ENCODE peak calls at places on chromosome 1, in eight cellular contexts. E is spleen, N is upper lobe of right lung, C is ovary, K is hepatocyte, B is psoas muscle, D is body of pancreas, Y is Peyer's patch. Z is an unnamed sample. For H3K4me1, the result is how much of the 10 kb centered on the place peaks cover.

GRCh38 chr1:178486100-178487069 is 10.4 kb downstream of the CLEC20A start:
- DNase-seq in N (no peak), B (peak), Y (no peak), E (no peak), K (no peak), D (no peak), C (no peak), Z (no peak)

GRCh38 chr1:72034827-72035226 is 247.5 kb downstream of the NEGR1 start:
- DNase-seq in D (no peak), B (no peak), C (no peak), E (no peak), N (no peak), K (no peak), Y (no peak), Z (no peak)

GRCh38 chr1:50047916-50048694 is 24.4 kb upstream of the AGBL4 start:
- DNase-seq in K (no peak), Y (no peak), C (no peak), E (peak), N (peak), D (peak), B (no peak), Z (peak)

GRCh38 chr1:153538315-153538821 is 2.4 kb downstream of the S100A5 start:
- DNase-seq in C (no peak), Y (peak), K (peak), D (peak), N (peak), B (peak), E (peak), Z (peak)

GRCh38 chr1:64894438-64895196 is 71.7 kb downstream of the JAK1 start:
- DNase-seq in K (no peak), Y (no peak), B (no peak), N (no peak), D (no peak), E (no peak), C (no peak), Z (no peak)

GRCh38 chr1:234591131-234591530 is 18.8 kb downstream of the IRF2BP2 start:
- DNase-seq in E (no peak), Y (no peak), D (no peak), N (no peak), K (no peak), B (no peak), C (no peak), Z (no peak)

GRCh38 chr1:27571439-27572018 is 32.4 kb downstream of the AHDC1 start:
- DNase-seq in C (peak), K (no peak), Y (no peak), B (peak), D (peak), N (no peak), E (no peak), Z (no peak)

GRCh38 chr1:171645553-171646336 is 6.7 kb downstream of the MYOC start:
- DNase-seq in Y (no peak), K (peak), B (peak), E (no peak), N (no peak), C (peak), D (peak), Z (peak)

GRCh38 chr1:232726048-232726779 is 79.0 kb upstream of the MAP10 start:
- DNase-seq in C (no peak), B (no peak), D (no peak), K (no peak), Y (no peak), N (no peak), E (no peak), Z (no peak)

GRCh38 chr1:166627583-166627982 is 211.7 kb upstream of the POGK start:
- DNase-seq in K (no peak), D (no peak), Y (no peak), E (no peak), N (no peak), C (no peak), B (no peak), Z (no peak)

GRCh38 chr1:166626711-166627110 is 212.6 kb upstream of the POGK start:
- DNase-seq in K (no peak), C (no peak), E (no peak), D (no peak), B (no peak), N (no peak), Y (no peak), Z (no peak)

GRCh38 chr1:166628259-166628658 is 211.0 kb upstream of the POGK start:
- DNase-seq in K (no peak), E (no peak), B (no peak), N (no peak), C (no peak), Y (no peak), D (no peak), Z (no peak)
- H3K27ac ChIP-seq in K (no peak), E (no peak), B (no peak), N (no peak), C (no peak), Y (no peak), D (no peak), Z (no peak)

DNA sequence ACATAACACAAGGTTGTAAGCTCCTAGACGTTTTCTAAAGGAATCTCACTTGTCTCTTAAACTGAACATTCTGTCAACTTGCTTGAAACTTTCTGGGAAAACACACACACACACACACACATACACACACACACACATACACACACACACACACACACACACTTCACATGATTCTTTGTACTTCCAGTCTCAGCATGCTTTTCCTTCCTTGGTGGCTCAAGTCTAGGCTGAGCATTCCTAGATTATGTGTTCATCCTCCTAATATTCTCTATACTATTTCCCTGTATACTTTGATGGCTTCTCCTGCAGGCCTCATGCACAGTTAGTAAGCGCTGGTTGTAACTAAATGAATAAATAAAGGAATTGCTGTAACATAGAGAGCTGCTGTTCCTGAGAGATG is 372.1 kb downstream of the PTPRC start:
- DNase-seq in C (no peak), N (no peak), B (no peak), Y (no peak), K (no peak), D (no peak), E (no peak), Z (no peak)
- H3K4me1 ChIP-seq in C (under half), N (under half), B (under half), Y (under half), K (under half), D (under half), E (under half), Z (under half)

GRCh38 chr1:100624886-100625430 is 87.0 kb downstream of the GPR88 start:
- DNase-seq in B (no peak), Y (no peak), D (no peak), E (no peak), K (no peak), C (no peak), N (no peak), Z (no peak)

GRCh38 chr1:100622966-100623762 is 85.2 kb downstream of the GPR88 start:
- DNase-seq in C (no peak), Y (no peak), E (no peak), B (no peak), K (no peak), N (no peak), D (no peak), Z (no peak)

GRCh38 chr1:100626397-100626796 is 88.5 kb downstream of the GPR88 start:
- DNase-seq in B (no peak), E (no peak), K (no peak), C (no peak), D (no peak), N (no peak), Y (no peak), Z (no peak)

GRCh38 chr1:100622037-100622436 is 84.1 kb downstream of the GPR88 start:
- DNase-seq in N (no peak), B (no peak), C (peak), E (no peak), K (peak), D (peak), Y (no peak), Z (no peak)

GRCh38 chr1:100622506-100622905 is 84.6 kb downstream of the GPR88 start:
- DNase-seq in K (no peak), Y (no peak), C (no peak), E (no peak), D (no peak), B (no peak), N (no peak), Z (no peak)
- H3K27ac ChIP-seq in K (no peak), Y (no peak), C (no peak), E (peak), D (peak), B (no peak), N (no peak), Z (no peak)

DNA sequence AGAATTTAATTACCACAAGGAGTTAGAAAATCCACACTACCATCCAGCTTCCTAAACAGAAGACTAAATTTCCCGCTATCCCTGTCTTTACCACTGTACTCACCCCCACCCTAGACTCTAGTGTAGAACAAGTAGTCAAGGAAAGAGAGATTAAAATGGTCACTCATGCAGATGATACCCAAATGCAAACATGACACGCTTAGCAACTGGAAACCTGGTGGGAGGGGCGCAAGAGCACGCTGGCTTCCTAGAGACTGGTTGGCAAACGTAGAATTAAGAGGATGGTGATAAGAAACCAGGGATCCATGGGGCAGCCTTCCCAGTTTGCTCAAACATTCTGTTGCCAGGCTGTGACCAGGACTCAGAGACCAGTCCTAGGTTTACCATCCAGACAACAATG is 9.9 kb upstream of the LDLRAD1 start:
- DNase-seq in K (peak), C (no peak), D (peak), B (no peak), N (no peak), Y (no peak), E (no peak), Z (no peak)
- H3K4me1 ChIP-seq in K (under half), C (under half), D (under half), B (under half), N (under half), Y (under half), E (under half), Z (under half)

DNA sequence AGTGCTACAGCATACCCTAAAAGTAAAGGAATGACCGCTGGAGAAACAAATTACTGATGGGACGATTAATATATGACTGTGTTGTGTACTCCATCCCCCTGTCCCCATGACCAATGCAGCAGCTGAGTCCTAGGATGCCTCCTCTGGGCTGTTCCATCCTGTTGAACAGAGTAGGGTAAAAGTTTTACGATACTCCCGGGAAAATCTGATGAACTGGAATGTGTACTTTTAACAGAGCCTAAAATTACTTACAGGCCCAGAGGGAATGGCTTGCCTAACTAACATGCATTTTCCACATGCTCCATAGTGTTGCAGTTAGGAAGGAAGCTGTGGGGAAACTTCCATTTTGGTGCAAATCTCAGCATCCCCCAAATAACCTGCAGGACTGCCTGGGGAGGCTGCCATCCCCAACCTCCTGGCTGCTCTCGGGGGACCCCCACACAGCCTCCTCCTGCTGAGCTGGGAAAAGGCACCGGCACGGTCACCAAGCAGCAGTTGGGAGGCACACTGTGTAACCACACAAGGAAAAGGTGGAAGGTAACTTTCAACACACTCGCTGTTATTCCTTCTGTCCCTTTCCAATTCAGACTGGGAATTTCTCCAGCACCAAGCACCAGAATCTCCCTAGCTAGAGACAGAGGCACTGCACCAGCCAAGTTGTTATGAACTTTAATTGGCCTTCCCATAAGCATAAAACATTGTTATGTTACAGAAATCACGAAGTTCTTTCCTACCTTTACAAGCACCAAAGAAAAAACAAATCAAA is 97.2 kb downstream of the BCAR3 start:
- DNase-seq in K (peak), N (no peak), E (peak), D (peak), B (no peak), Y (peak), C (no peak), Z (no peak)
- H3K27ac ChIP-seq in K (peak), N (peak), E (no peak), D (peak), B (peak), Y (peak), C (no peak), Z (peak)

GRCh38 chr1:41804176-41804575 is 114.5 kb downstream of the HIVEP3 start:
- DNase-seq in C (no peak), K (no peak), E (no peak), N (no peak), D (no peak), B (no peak), Y (no peak), Z (no peak)
- H3K4me1 ChIP-seq in C (under half), K (under half), E (under half), N (under half), D (under half), B (under half), Y (under half), Z (under half)

Z was measured in aorta.